ENCODE peak calls at places on chromosomes 7 and 10, in nine cellular contexts. One of them, this sample, is unnamed.

GRCh38 chr10:48465860-48466521 is 138.9 kb downstream of the ARHGAP22 start:
- DNase-seq in T-helper 9 cell: no peak
- DNase-seq in NCI-H2171: no peak
- DNase-seq in cardiac muscle cell: no peak
- DNase-seq in NB4: no peak
- DNase-seq in C1 segment of cervical spinal cord: no peak
- DNase-seq in anterior cingulate cortex: no peak
- DNase-seq in astrocyte of the spinal cord: no peak
- DNase-seq in aorta: no peak
- DNase-seq in this sample: no peak

GRCh38 chr10:94493463-94493862 is 52.1 kb upstream of the HELLS start:
- DNase-seq in T-helper 9 cell: no peak
- DNase-seq in aorta: no peak
- DNase-seq in cardiac muscle cell: no peak
- DNase-seq in C1 segment of cervical spinal cord: no peak
- DNase-seq in anterior cingulate cortex: no peak
- DNase-seq in NB4: no peak
- DNase-seq in NCI-H2171: no peak
- DNase-seq in astrocyte of the spinal cord: no peak
- DNase-seq in this sample: no peak

GRCh38 chr10:154348-154747 is 19.1 kb downstream of the ZMYND11 start:
- DNase-seq in anterior cingulate cortex: no peak
- DNase-seq in aorta: no peak
- DNase-seq in T-helper 9 cell: no peak
- DNase-seq in NB4: no peak
- DNase-seq in C1 segment of cervical spinal cord: no peak
- DNase-seq in NCI-H2171: no peak
- DNase-seq in astrocyte of the spinal cord: peak; percentile 61
- DNase-seq in cardiac muscle cell: no peak
- DNase-seq in this sample: no peak

GRCh38 chr10:80451132-80451531 is 3.0 kb upstream of the TSPAN14 start:
- DNase-seq in aorta: no peak
- DNase-seq in C1 segment of cervical spinal cord: no peak
- DNase-seq in NCI-H2171: no peak
- DNase-seq in NB4: no peak
- DNase-seq in T-helper 9 cell: no peak
- DNase-seq in cardiac muscle cell: no peak
- DNase-seq in anterior cingulate cortex: no peak
- DNase-seq in astrocyte of the spinal cord: no peak
- DNase-seq in this sample: no peak

GRCh38 chr7:3200504-3200903 is 100.5 kb upstream of the SDK1 start:
- DNase-seq in NCI-H2171: no peak
- DNase-seq in astrocyte of the spinal cord: peak; percentile 73
- DNase-seq in T-helper 9 cell: no peak
- DNase-seq in C1 segment of cervical spinal cord: no peak
- DNase-seq in NB4: peak; percentile 20
- DNase-seq in cardiac muscle cell: peak; percentile 39
- DNase-seq in anterior cingulate cortex: no peak
- DNase-seq in aorta: no peak
- DNase-seq in this sample: no peak

GRCh38 chr10:129796611-129797420 is 167.3 kb downstream of the EBF3 start:
- DNase-seq in NB4: peak; percentile 89
- DNase-seq in C1 segment of cervical spinal cord: no peak
- DNase-seq in aorta: no peak
- DNase-seq in T-helper 9 cell: no peak
- DNase-seq in NCI-H2171: no peak
- DNase-seq in anterior cingulate cortex: no peak
- DNase-seq in cardiac muscle cell: no peak
- DNase-seq in astrocyte of the spinal cord: no peak
- DNase-seq in this sample: no peak

GRCh38 chr10:29636178-29636577 is 1.4 kb upstream of the SVIL start:
- DNase-seq in NB4: peak; percentile 41
- DNase-seq in C1 segment of cervical spinal cord: no peak
- DNase-seq in aorta: no peak
- DNase-seq in NCI-H2171: no peak
- DNase-seq in astrocyte of the spinal cord: peak; percentile 90
- DNase-seq in T-helper 9 cell: no peak
- DNase-seq in cardiac muscle cell: no peak
- DNase-seq in anterior cingulate cortex: no peak
- DNase-seq in this sample: no peak

GRCh38 chr7:116240021-116240659 is 29.8 kb downstream of the TES start:
- DNase-seq in cardiac muscle cell: no peak
- DNase-seq in C1 segment of cervical spinal cord: no peak
- DNase-seq in NCI-H2171: no peak
- DNase-seq in astrocyte of the spinal cord: no peak
- DNase-seq in anterior cingulate cortex: no peak
- DNase-seq in T-helper 9 cell: no peak
- DNase-seq in aorta: no peak
- DNase-seq in NB4: no peak
- DNase-seq in this sample: no peak

GRCh38 chr7:92404170-92404614 is 43.1 kb upstream of the GATAD1 start:
- DNase-seq in astrocyte of the spinal cord: no peak
- DNase-seq in C1 segment of cervical spinal cord: no peak
- DNase-seq in anterior cingulate cortex: no peak
- DNase-seq in T-helper 9 cell: no peak
- DNase-seq in aorta: no peak
- DNase-seq in NB4: peak; percentile 89
- DNase-seq in cardiac muscle cell: no peak
- DNase-seq in NCI-H2171: no peak
- DNase-seq in this sample: no peak

GRCh38 chr7:157006205-157006747 is 4.2 kb downstream of the MNX1 start:
- DNase-seq in cardiac muscle cell: no peak
- DNase-seq in aorta: no peak
- DNase-seq in NB4: no peak
- DNase-seq in NCI-H2171: no peak
- DNase-seq in anterior cingulate cortex: no peak
- DNase-seq in T-helper 9 cell: no peak
- DNase-seq in C1 segment of cervical spinal cord: no peak
- DNase-seq in astrocyte of the spinal cord: no peak
- DNase-seq in this sample: no peak

GRCh38 chr7:116097365-116098009 is 66.9 kb upstream of the TFEC start:
- DNase-seq in T-helper 9 cell: no peak
- DNase-seq in aorta: no peak
- DNase-seq in NB4: peak; percentile 74
- DNase-seq in anterior cingulate cortex: no peak
- DNase-seq in NCI-H2171: no peak
- DNase-seq in astrocyte of the spinal cord: peak; percentile 75
- DNase-seq in C1 segment of cervical spinal cord: no peak
- DNase-seq in cardiac muscle cell: no peak
- DNase-seq in this sample: no peak